ENCODE peak calls at places on chromosomes 1 and 21, in eight cellular contexts. T is tibial nerve, C is fibroblast of mammary gland, U is GM06990, M is K562, V is cardiac muscle cell, W is PC-3, R is endothelial cell of umbilical vein. K is an unnamed sample.

GRCh38 chr1:221794079-221794670 is 52.3 kb upstream of the DUSP10 start:
- DNase-seq in W (no peak), C (peak), T (no peak), V (no peak), M (no peak), U (peak), R (no peak), K (no peak)

GRCh38 chr21:24995206-24995605 is 612.1 kb downstream of the MRPL39 start:
- DNase-seq in M (no peak), T (no peak), W (no peak), C (no peak), R (no peak), V (no peak), U (no peak), K (no peak)

GRCh38 chr1:34162852-34163766 is 1.9 kb downstream of the CSMD2 start:
- DNase-seq in T (peak), R (peak), C (peak), W (peak), V (peak), U (peak), M (peak), K (peak)

GRCh38 chr1:93346472-93346991 is 825 bp downstream of the DR1 start:
- DNase-seq in W (peak), V (peak), C (peak), M (peak), T (no peak), U (peak), R (peak), K (no peak)

GRCh38 chr1:202959276-202959620 is 1.1 kb upstream of the ADIPOR1 start:
- DNase-seq in U (no peak), T (no peak), W (peak), R (no peak), M (peak), C (peak), V (no peak), K (no peak)

GRCh38 chr1:86499987-86500593 is 31.4 kb downstream of the CLCA1 start:
- DNase-seq in M (peak), V (peak), U (no peak), R (peak), C (peak), W (peak), T (no peak), K (no peak)

GRCh38 chr1:153697873-153698647 is 19.6 kb downstream of the NPR1 start:
- DNase-seq in T (peak), U (no peak), V (peak), R (peak), W (no peak), M (peak), C (peak), K (no peak)

GRCh38 chr1:108646661-108647269 is 14.1 kb downstream of the HENMT1 start:
- DNase-seq in C (peak), R (peak), T (peak), V (peak), U (peak), W (peak), M (no peak), K (peak)

GRCh38 chr1:185480545-185480944 is 163.5 kb upstream of the IVNS1ABP start:
- DNase-seq in M (no peak), V (no peak), C (peak), U (no peak), W (no peak), R (no peak), T (no peak), K (no peak)

GRCh38 chr1:229230136-229230892 is 40.6 kb upstream of the RAB4A start:
- DNase-seq in W (peak), V (no peak), T (no peak), U (peak), C (no peak), R (no peak), M (no peak), K (no peak)

GRCh38 chr1:183251101-183251958 is 65.3 kb downstream of the LAMC2 start:
- DNase-seq in U (no peak), R (no peak), C (no peak), W (no peak), T (no peak), V (no peak), M (no peak), K (no peak)

GRCh38 chr1:49331066-49331852 is 554.6 kb upstream of the BEND5 start:
- DNase-seq in T (no peak), C (no peak), W (peak), U (no peak), V (no peak), R (no peak), M (no peak), K (no peak)

GRCh38 chr21:38505654-38506523 is 7.6 kb upstream of the ERG start:
- DNase-seq in M (peak), V (peak), U (no peak), T (peak), C (peak), W (peak), R (peak), K (no peak)

GRCh38 chr1:169461390-169462001 is 24.2 kb downstream of the SLC19A2 start:
- DNase-seq in C (no peak), V (no peak), T (no peak), W (no peak), M (no peak), R (no peak), U (no peak), K (no peak)

GRCh38 chr1:85623061-85623471 is 42.5 kb downstream of the CCN1 start:
- DNase-seq in R (no peak), V (peak), T (no peak), M (no peak), C (peak), U (peak), W (peak), K (no peak)

GRCh38 chr1:13702425-13703127 is 2.6 kb downstream of the PRDM2 start:
- DNase-seq in V (no peak), T (no peak), U (peak), C (no peak), R (no peak), W (no peak), M (no peak), K (no peak)

GRCh38 chr1:27574001-27574781 is 29.8 kb downstream of the AHDC1 start:
- DNase-seq in V (no peak), C (no peak), U (no peak), T (no peak), W (no peak), R (no peak), M (no peak), K (no peak)

GRCh38 chr1:27576846-27577245 is 27.1 kb downstream of the AHDC1 start:
- DNase-seq in W (no peak), M (no peak), R (no peak), T (no peak), C (no peak), U (no peak), V (no peak), K (no peak)

GRCh38 chr1:27572679-27573426 is 31.1 kb downstream of the AHDC1 start:
- DNase-seq in M (peak), T (no peak), C (peak), V (no peak), U (no peak), W (no peak), R (no peak), K (no peak)

GRCh38 chr1:27575861-27576331 is 28.0 kb downstream of the AHDC1 start:
- DNase-seq in R (peak), V (peak), M (peak), U (no peak), T (no peak), W (peak), C (no peak), K (no peak)

DNA sequence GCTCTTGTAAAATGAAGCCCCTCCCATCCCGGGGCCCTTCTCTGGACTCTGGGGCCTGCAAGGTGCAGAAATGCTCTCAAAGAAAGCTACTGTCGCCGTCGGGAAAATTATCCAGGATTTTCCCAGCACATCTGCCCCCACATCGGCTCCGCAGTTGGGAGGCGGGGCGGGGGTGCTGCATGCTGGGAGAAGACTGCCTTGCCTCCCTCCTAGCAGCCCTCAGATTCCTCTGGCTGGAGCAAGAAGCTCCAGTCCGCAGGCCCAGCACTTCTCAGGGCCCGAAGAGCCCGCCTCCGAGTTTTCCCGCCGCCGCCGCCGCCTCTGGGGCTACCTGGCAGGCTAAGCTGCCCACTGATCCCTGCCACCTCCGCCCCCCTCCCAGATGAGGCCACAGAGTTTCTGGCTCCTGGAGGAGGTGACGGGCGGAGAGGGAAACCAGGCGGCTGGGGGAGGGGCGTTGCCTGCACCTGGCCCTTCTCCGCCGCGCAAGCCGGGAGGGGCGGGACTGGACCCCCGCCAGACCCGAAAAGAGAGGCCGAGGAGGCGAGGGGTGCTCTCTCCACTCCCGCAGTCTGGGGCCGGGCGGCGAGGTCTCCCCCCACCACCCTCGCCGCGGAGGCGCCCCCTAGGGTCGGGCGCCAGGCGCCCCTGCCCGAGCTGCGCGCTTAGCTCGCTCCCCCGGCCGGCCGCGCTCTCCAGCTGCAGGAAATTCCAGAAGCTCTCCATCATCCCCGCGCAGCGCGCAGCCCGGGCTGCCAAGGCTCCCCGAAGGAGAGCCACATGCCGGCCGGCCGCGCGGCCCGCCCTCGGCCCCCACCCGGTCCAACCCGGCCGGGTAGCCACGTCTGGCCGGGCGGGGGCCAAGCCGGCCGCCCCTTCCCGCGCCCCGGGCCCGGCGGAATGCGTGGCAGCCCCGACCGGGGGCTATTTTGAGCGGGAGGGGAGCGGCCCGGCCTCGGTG is 28.8 kb downstream of the AHDC1 start:
- DNase-seq in R (peak), W (peak), M (peak), C (peak), U (no peak), T (no peak), V (peak), K (no peak)
- H3K4me3 ChIP-seq in R (peak), W (peak), M (peak), C (peak), U (peak), T (peak), V (peak), K (peak)

GRCh38 chr1:920506-920905 is 3.2 kb upstream of the SAMD11 start:
- DNase-seq in U (no peak), W (no peak), M (no peak), R (no peak), C (no peak), V (no peak), T (no peak), K (no peak)
- H3K4me3 ChIP-seq in U (no peak), W (no peak), M (no peak), R (no peak), C (no peak), V (no peak), T (no peak), K (no peak)

DNA sequence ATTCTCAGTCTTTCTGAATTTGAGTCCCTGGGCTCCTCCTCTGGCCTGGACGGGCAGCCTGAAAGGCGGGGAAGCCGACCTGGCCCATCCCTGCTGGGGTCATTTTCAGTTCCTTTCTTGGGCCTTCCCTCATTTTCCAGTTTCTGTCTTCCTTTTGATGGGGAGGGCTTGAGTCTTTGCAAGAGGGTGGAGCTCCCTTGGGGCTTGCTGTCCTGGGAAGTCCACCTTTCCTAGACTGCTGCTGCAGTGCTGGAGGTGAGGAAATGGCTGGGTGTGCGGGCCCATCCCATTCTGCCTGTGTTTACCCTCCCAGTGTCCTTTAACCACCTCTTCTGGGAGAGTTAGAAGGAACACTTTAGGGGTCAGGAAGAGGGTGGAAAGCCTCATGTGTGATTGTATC is 40.4 kb upstream of the SYNC start:
- DNase-seq in C (no peak), W (peak), M (peak), R (no peak), V (no peak), T (no peak), U (no peak), K (no peak)
- H3K4me3 ChIP-seq in C (no peak), W (peak), M (no peak), R (peak), V (no peak), T (peak), U (no peak), K (peak)

GRCh38 chr1:64505232-64505943 is 35.5 kb downstream of the CACHD1 start:
- DNase-seq in M (peak), W (no peak), V (no peak), U (peak), T (no peak), R (no peak), C (no peak), K (no peak)

GRCh38 chr1:64508521-64509096 is 38.7 kb downstream of the CACHD1 start:
- DNase-seq in V (no peak), T (no peak), W (no peak), R (no peak), C (no peak), M (no peak), U (no peak), K (no peak)

GRCh38 chr1:64505944-64506658 is 36.2 kb downstream of the CACHD1 start:
- DNase-seq in R (no peak), W (peak), T (no peak), U (peak), V (no peak), M (peak), C (no peak), K (no peak)

GRCh38 chr1:64511054-64511453 is 41.1 kb downstream of the CACHD1 start:
- DNase-seq in T (no peak), W (no peak), C (no peak), U (no peak), M (no peak), V (no peak), R (no peak), K (no peak)

GRCh38 chr1:64507897-64508296 is 38.0 kb downstream of the CACHD1 start:
- DNase-seq in M (no peak), R (no peak), T (no peak), U (no peak), C (no peak), W (no peak), V (no peak), K (no peak)
- H3K4me3 ChIP-seq in M (no peak), R (no peak), T (no peak), U (no peak), C (no peak), W (no peak), V (no peak), K (no peak)

GRCh38 chr1:77371396-77371795 is 89.6 kb downstream of the AK5 start:
- DNase-seq in T (no peak), U (no peak), M (no peak), R (no peak), C (peak), W (no peak), V (no peak), K (no peak)
- H3K4me3 ChIP-seq in T (no peak), U (no peak), M (no peak), R (no peak), C (no peak), W (no peak), V (no peak), K (no peak)

DNA sequence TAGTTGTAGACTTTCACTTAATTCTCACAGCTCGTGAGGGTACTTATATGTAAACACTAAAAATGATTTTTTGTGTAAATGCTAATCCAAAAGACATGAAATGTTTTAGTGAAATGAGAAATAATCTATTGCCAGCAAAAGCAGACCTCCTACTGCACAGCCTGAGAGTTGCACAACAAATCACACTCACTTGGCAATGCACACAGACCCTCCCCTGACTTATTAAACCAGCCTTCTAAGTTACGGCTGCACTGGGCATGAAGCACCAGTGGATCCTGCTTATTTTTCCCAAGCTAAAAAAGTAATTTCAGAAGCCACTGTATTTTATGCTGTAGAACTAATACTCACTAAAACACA is 10.3 kb downstream of the ERRFI1 start:
- DNase-seq in V (peak), R (no peak), W (peak), C (peak), T (peak), U (no peak), M (no peak), K (no peak)
- H3K4me3 ChIP-seq in V (no peak), R (no peak), W (peak), C (no peak), T (no peak), U (no peak), M (no peak), K (peak)

DNA sequence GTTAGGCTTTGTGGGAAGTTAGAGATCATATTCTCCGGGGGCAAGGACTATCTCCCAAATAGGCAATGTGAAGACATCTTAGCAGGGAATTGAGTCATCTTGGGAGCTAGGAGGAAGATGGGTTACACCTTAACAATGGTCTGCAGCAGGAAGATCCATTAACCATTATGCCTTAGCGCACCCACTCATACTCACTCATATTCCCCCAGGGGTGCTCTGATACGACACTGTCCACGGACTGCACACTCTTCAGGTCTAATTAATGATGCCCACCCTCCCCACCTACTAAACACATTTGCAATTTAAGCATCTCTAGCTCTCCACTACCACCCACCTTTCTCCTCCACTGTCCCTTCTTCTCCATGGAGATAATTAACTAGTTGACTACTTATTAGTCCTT is 857 bp upstream of the AK5 start:
- DNase-seq in U (no peak), V (no peak), R (no peak), W (no peak), T (no peak), M (no peak), C (no peak), K (no peak)
- H3K4me3 ChIP-seq in U (no peak), V (no peak), R (no peak), W (no peak), T (no peak), M (no peak), C (no peak), K (no peak)